ENCODE peak calls at places on chromosomes 3 and 15, in eight cellular contexts. One of them, this sample, is unnamed.
A peak's percentile ranks its signal among the peaks of the same experiment; 100 is the strongest.

GRCh38 chr3:115975353-115975752 is 352.0 kb downstream of the GAP43 start:
- DNase-seq in right lobe of liver: no peak
- DNase-seq in AG10803: peak; percentile 26
- DNase-seq in OCI-LY7: no peak
- DNase-seq in CD8-positive, alpha-beta memory T cell: no peak
- DNase-seq in fibroblast of mammary gland: peak; percentile 75
- DNase-seq in foreskin fibroblast: peak; percentile 76
- DNase-seq in fibroblast of lung: peak; percentile 94
- DNase-seq in this sample: peak; percentile 88

GRCh38 chr15:75065851-75066509 is 42.6 kb downstream of the PPCDC start:
- DNase-seq in foreskin fibroblast: no peak
- DNase-seq in right lobe of liver: no peak
- DNase-seq in OCI-LY7: no peak
- DNase-seq in CD8-positive, alpha-beta memory T cell: no peak
- DNase-seq in AG10803: no peak
- DNase-seq in fibroblast of lung: peak; percentile 52
- DNase-seq in fibroblast of mammary gland: no peak
- DNase-seq in this sample: no peak

GRCh38 chr3:101824691-101825090 is 24.6 kb upstream of the NFKBIZ start:
- DNase-seq in CD8-positive, alpha-beta memory T cell: no peak
- DNase-seq in fibroblast of lung: no peak
- DNase-seq in foreskin fibroblast: peak; percentile 74
- DNase-seq in OCI-LY7: no peak
- DNase-seq in fibroblast of mammary gland: peak; percentile 80
- DNase-seq in right lobe of liver: no peak
- DNase-seq in AG10803: peak; percentile 65
- DNase-seq in this sample: no peak

GRCh38 chr3:73284432-73284831 is 223.0 kb downstream of the EBLN2 start:
- DNase-seq in fibroblast of mammary gland: no peak
- DNase-seq in foreskin fibroblast: no peak
- DNase-seq in right lobe of liver: no peak
- DNase-seq in CD8-positive, alpha-beta memory T cell: no peak
- DNase-seq in OCI-LY7: no peak
- DNase-seq in AG10803: no peak
- DNase-seq in fibroblast of lung: no peak
- DNase-seq in this sample: no peak

GRCh38 chr15:87916208-87916607 is 340.3 kb downstream of the NTRK3 start:
- DNase-seq in foreskin fibroblast: no peak
- DNase-seq in OCI-LY7: no peak
- DNase-seq in fibroblast of mammary gland: no peak
- DNase-seq in CD8-positive, alpha-beta memory T cell: no peak
- DNase-seq in fibroblast of lung: peak; percentile 65
- DNase-seq in right lobe of liver: no peak
- DNase-seq in AG10803: no peak
- DNase-seq in this sample: no peak

GRCh38 chr3:197501879-197502620 is 53.7 kb downstream of the BDH1 start:
- DNase-seq in fibroblast of mammary gland: peak; percentile 58
- DNase-seq in OCI-LY7: peak; percentile 31
- DNase-seq in CD8-positive, alpha-beta memory T cell: no peak
- DNase-seq in foreskin fibroblast: peak; percentile 63
- DNase-seq in fibroblast of lung: peak; percentile 79
- DNase-seq in right lobe of liver: peak; percentile 63
- DNase-seq in AG10803: peak; percentile 68
- DNase-seq in this sample: peak; percentile 73

GRCh38 chr15:98954411-98954810 is 53.2 kb downstream of the PGPEP1L start:
- DNase-seq in foreskin fibroblast: peak; percentile 94
- DNase-seq in fibroblast of lung: peak; percentile 90
- DNase-seq in CD8-positive, alpha-beta memory T cell: no peak
- DNase-seq in OCI-LY7: no peak
- DNase-seq in right lobe of liver: peak; percentile 67
- DNase-seq in fibroblast of mammary gland: peak; percentile 53
- DNase-seq in AG10803: peak; percentile 93
- DNase-seq in this sample: peak; percentile 78

GRCh38 chr3:52507359-52507758 is 12.2 kb downstream of the STAB1 start:
- DNase-seq in CD8-positive, alpha-beta memory T cell: no peak
- DNase-seq in fibroblast of mammary gland: peak; percentile 69
- DNase-seq in right lobe of liver: no peak
- DNase-seq in OCI-LY7: no peak
- DNase-seq in AG10803: peak; percentile 20
- DNase-seq in foreskin fibroblast: peak; percentile 84
- DNase-seq in fibroblast of lung: peak; percentile 49
- DNase-seq in this sample: peak; percentile 54

GRCh38 chr3:40930131-40930538 is 269.2 kb upstream of the CTNNB1 start:
- DNase-seq in fibroblast of lung: no peak
- DNase-seq in CD8-positive, alpha-beta memory T cell: no peak
- DNase-seq in right lobe of liver: peak; percentile 57
- DNase-seq in fibroblast of mammary gland: peak; percentile 4
- DNase-seq in foreskin fibroblast: no peak
- DNase-seq in OCI-LY7: no peak
- DNase-seq in AG10803: no peak
- DNase-seq in this sample: no peak

GRCh38 chr3:156811092-156811862 is 14.9 kb upstream of the LEKR1 start:
- DNase-seq in OCI-LY7: no peak
- DNase-seq in CD8-positive, alpha-beta memory T cell: no peak
- DNase-seq in AG10803: peak; percentile 82
- DNase-seq in foreskin fibroblast: peak; percentile 87
- DNase-seq in fibroblast of lung: peak; percentile 85
- DNase-seq in fibroblast of mammary gland: peak; percentile 92
- DNase-seq in right lobe of liver: no peak
- DNase-seq in this sample: peak; percentile 64

GRCh38 chr15:81813215-81813614 is 232.6 kb downstream of the MEX3B start:
- DNase-seq in fibroblast of mammary gland: no peak
- DNase-seq in fibroblast of lung: no peak
- DNase-seq in foreskin fibroblast: no peak
- DNase-seq in AG10803: no peak
- DNase-seq in OCI-LY7: no peak
- DNase-seq in CD8-positive, alpha-beta memory T cell: no peak
- DNase-seq in right lobe of liver: no peak
- DNase-seq in this sample: peak; percentile 2

GRCh38 chr3:53030864-53031445 is 14.9 kb downstream of the SFMBT1 start:
- DNase-seq in fibroblast of lung: no peak
- DNase-seq in AG10803: no peak
- DNase-seq in CD8-positive, alpha-beta memory T cell: no peak
- DNase-seq in OCI-LY7: no peak
- DNase-seq in right lobe of liver: no peak
- DNase-seq in foreskin fibroblast: no peak
- DNase-seq in fibroblast of mammary gland: no peak
- DNase-seq in this sample: no peak

GRCh38 chr3:33318709-33319380 is 41.6 kb downstream of the FBXL2 start:
- DNase-seq in AG10803: no peak
- DNase-seq in foreskin fibroblast: peak; percentile 36
- DNase-seq in CD8-positive, alpha-beta memory T cell: no peak
- DNase-seq in fibroblast of lung: no peak
- DNase-seq in fibroblast of mammary gland: no peak
- DNase-seq in right lobe of liver: no peak
- DNase-seq in OCI-LY7: peak; percentile 3
- DNase-seq in this sample: peak; percentile 29

GRCh38 chr3:58306662-58307286 is 454 bp downstream of the HTD2 start:
- DNase-seq in fibroblast of lung: peak; percentile 41
- DNase-seq in CD8-positive, alpha-beta memory T cell: peak; percentile 6
- DNase-seq in right lobe of liver: peak; percentile 51
- DNase-seq in AG10803: peak; percentile 27
- DNase-seq in foreskin fibroblast: peak; percentile 52
- DNase-seq in OCI-LY7: peak; percentile 69
- DNase-seq in fibroblast of mammary gland: no peak
- DNase-seq in this sample: peak; percentile 5

GRCh38 chr3:14876942-14877341 is 58.2 kb downstream of the FGD5 start:
- DNase-seq in OCI-LY7: no peak
- DNase-seq in fibroblast of mammary gland: peak; percentile 12
- DNase-seq in fibroblast of lung: peak; percentile 29
- DNase-seq in right lobe of liver: peak; percentile 82
- DNase-seq in AG10803: peak; percentile 42
- DNase-seq in foreskin fibroblast: peak; percentile 69
- DNase-seq in CD8-positive, alpha-beta memory T cell: no peak
- DNase-seq in this sample: peak; percentile 39

GRCh38 chr3:14522129-14522691 is 17.9 kb downstream of the GRIP2 start:
- DNase-seq in CD8-positive, alpha-beta memory T cell: no peak
- DNase-seq in OCI-LY7: no peak
- DNase-seq in fibroblast of lung: no peak
- DNase-seq in AG10803: no peak
- DNase-seq in right lobe of liver: no peak
- DNase-seq in foreskin fibroblast: no peak
- DNase-seq in fibroblast of mammary gland: no peak
- DNase-seq in this sample: no peak

GRCh38 chr3:150300847-150301517 is 107.1 kb upstream of the TSC22D2 start:
- DNase-seq in fibroblast of lung: peak; percentile 43
- DNase-seq in CD8-positive, alpha-beta memory T cell: no peak
- DNase-seq in fibroblast of mammary gland: peak; percentile 41
- DNase-seq in OCI-LY7: no peak
- DNase-seq in foreskin fibroblast: peak; percentile 66
- DNase-seq in right lobe of liver: no peak
- DNase-seq in AG10803: no peak
- DNase-seq in this sample: no peak

GRCh38 chr3:150303776-150304175 is 104.3 kb upstream of the TSC22D2 start:
- DNase-seq in CD8-positive, alpha-beta memory T cell: no peak
- DNase-seq in fibroblast of lung: no peak
- DNase-seq in fibroblast of mammary gland: peak; percentile 23
- DNase-seq in foreskin fibroblast: no peak
- DNase-seq in right lobe of liver: no peak
- DNase-seq in AG10803: no peak
- DNase-seq in OCI-LY7: peak; percentile 3
- DNase-seq in this sample: no peak

GRCh38 chr3:150299221-150299620 is 108.9 kb upstream of the TSC22D2 start:
- DNase-seq in right lobe of liver: no peak
- DNase-seq in AG10803: no peak
- DNase-seq in fibroblast of mammary gland: no peak
- DNase-seq in foreskin fibroblast: no peak
- DNase-seq in fibroblast of lung: peak; percentile 90
- DNase-seq in CD8-positive, alpha-beta memory T cell: no peak
- DNase-seq in OCI-LY7: no peak
- DNase-seq in this sample: peak; percentile 59

GRCh38 chr3:150300376-150300775 is 107.7 kb upstream of the TSC22D2 start:
- DNase-seq in AG10803: no peak
- DNase-seq in CD8-positive, alpha-beta memory T cell: no peak
- DNase-seq in fibroblast of mammary gland: peak; percentile 23
- DNase-seq in fibroblast of lung: peak; percentile 40
- DNase-seq in OCI-LY7: no peak
- DNase-seq in foreskin fibroblast: peak; percentile 67
- DNase-seq in right lobe of liver: no peak
- DNase-seq in this sample: no peak

GRCh38 chr3:150302246-150302645 is 105.9 kb upstream of the TSC22D2 start:
- DNase-seq in fibroblast of mammary gland: no peak
- DNase-seq in OCI-LY7: no peak
- DNase-seq in AG10803: no peak
- DNase-seq in foreskin fibroblast: peak; percentile 41
- DNase-seq in fibroblast of lung: peak; percentile 25
- DNase-seq in CD8-positive, alpha-beta memory T cell: no peak
- DNase-seq in right lobe of liver: no peak
- DNase-seq in this sample: no peak
- H3K4me3 ChIP-seq in fibroblast of mammary gland: no peak overlapping the region
- H3K4me3 ChIP-seq in OCI-LY7: no peak overlapping the region
- H3K4me3 ChIP-seq in AG10803: no peak overlapping the region
- H3K4me3 ChIP-seq in foreskin fibroblast: no peak overlapping the region
- H3K4me3 ChIP-seq in fibroblast of lung: no peak overlapping the region
- H3K4me3 ChIP-seq in CD8-positive, alpha-beta memory T cell: no peak overlapping the region
- H3K4me3 ChIP-seq in right lobe of liver: no peak overlapping the region
- H3K4me3 ChIP-seq in this sample: no peak overlapping the region

DNA sequence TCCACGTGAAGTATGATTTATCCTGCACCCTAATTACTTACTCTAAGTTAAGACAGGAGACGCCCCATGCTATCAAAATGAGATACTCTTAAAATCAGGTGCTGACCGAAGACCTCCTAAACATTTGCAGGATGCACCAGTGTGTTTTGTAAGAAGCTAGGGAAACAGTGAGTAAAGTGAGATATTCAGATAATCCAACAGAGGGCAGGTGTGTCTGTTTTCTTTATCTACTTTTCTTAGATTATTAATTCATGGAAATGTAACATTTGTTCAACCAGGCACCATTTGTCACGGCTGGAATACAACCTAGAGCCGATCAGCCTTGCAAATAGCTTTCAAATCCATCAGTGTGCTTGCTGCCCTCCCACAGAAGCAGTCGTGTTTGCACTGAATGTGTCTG is 202.0 kb upstream of the CHRM5 start:
- DNase-seq in CD8-positive, alpha-beta memory T cell: no peak
- DNase-seq in foreskin fibroblast: peak; percentile 4
- DNase-seq in fibroblast of mammary gland: peak; percentile 18
- DNase-seq in fibroblast of lung: no peak
- DNase-seq in OCI-LY7: no peak
- DNase-seq in AG10803: no peak
- DNase-seq in right lobe of liver: no peak
- DNase-seq in this sample: no peak
- H3K4me3 ChIP-seq in CD8-positive, alpha-beta memory T cell: no peak overlapping the region
- H3K4me3 ChIP-seq in foreskin fibroblast: no peak overlapping the region
- H3K4me3 ChIP-seq in fibroblast of mammary gland: no peak overlapping the region
- H3K4me3 ChIP-seq in fibroblast of lung: no peak overlapping the region
- H3K4me3 ChIP-seq in OCI-LY7: no peak overlapping the region
- H3K4me3 ChIP-seq in AG10803: no peak overlapping the region
- H3K4me3 ChIP-seq in right lobe of liver: no peak overlapping the region
- H3K4me3 ChIP-seq in this sample: no peak overlapping the region

GRCh38 chr15:92541197-92542190 is 114.1 kb downstream of the FAM174B start:
- DNase-seq in right lobe of liver: no peak
- DNase-seq in CD8-positive, alpha-beta memory T cell: no peak
- DNase-seq in OCI-LY7: no peak
- DNase-seq in fibroblast of mammary gland: peak; percentile 6
- DNase-seq in fibroblast of lung: peak; percentile 77
- DNase-seq in foreskin fibroblast: no peak
- DNase-seq in AG10803: peak; percentile 77
- DNase-seq in this sample: peak; percentile 42

GRCh38 chr15:92545996-92546395 is 109.6 kb downstream of the FAM174B start:
- DNase-seq in fibroblast of lung: peak; percentile 23
- DNase-seq in CD8-positive, alpha-beta memory T cell: no peak
- DNase-seq in fibroblast of mammary gland: no peak
- DNase-seq in OCI-LY7: no peak
- DNase-seq in foreskin fibroblast: no peak
- DNase-seq in AG10803: peak; percentile 48
- DNase-seq in right lobe of liver: no peak
- DNase-seq in this sample: no peak
- H3K4me3 ChIP-seq in fibroblast of lung: no peak overlapping the region
- H3K4me3 ChIP-seq in CD8-positive, alpha-beta memory T cell: no peak overlapping the region
- H3K4me3 ChIP-seq in fibroblast of mammary gland: no peak overlapping the region
- H3K4me3 ChIP-seq in OCI-LY7: no peak overlapping the region
- H3K4me3 ChIP-seq in foreskin fibroblast: no peak overlapping the region
- H3K4me3 ChIP-seq in AG10803: no peak overlapping the region
- H3K4me3 ChIP-seq in right lobe of liver: no peak overlapping the region
- H3K4me3 ChIP-seq in this sample: no peak overlapping the region

DNA sequence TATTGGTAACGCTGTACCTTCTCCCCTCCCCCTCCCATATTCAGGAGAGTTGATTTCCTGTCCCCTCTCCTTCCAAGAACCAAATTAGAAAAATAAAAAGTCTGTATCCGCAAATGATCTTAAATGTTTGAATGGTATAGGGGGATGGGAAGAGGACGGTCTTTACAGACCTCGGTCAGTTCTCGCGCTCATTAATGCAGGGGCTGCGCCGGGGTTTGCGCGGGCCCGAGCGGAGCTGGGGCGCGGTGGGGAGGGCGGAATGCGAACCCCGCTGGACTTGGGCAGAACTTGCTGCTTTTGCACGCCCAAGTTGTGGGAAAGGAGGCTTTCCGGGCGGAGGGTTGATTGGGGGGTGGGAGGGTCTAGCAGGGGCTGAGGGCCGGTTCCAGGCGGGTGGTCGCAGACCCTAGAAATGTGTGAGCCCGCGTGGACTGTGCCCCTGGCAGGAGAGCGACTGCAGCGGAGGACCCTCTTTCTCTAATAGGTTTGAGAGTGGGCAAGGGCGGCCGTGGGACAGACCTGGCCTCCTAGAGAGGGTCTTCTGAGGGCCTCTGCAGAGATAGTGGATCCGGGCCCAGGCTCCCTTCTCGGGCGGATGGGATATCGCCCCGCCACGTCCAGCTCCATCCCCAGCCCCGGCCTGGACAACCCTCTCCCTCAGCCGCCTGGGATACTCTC is 11.1 kb downstream of the NR2F2 start:
- DNase-seq in CD8-positive, alpha-beta memory T cell: no peak
- DNase-seq in fibroblast of lung: peak; percentile 47
- DNase-seq in foreskin fibroblast: no peak
- DNase-seq in AG10803: no peak
- DNase-seq in fibroblast of mammary gland: peak; percentile 48
- DNase-seq in OCI-LY7: no peak
- DNase-seq in right lobe of liver: no peak
- DNase-seq in this sample: no peak
- H3K4me3 ChIP-seq in CD8-positive, alpha-beta memory T cell: no peak overlapping the region
- H3K4me3 ChIP-seq in fibroblast of lung: peak overlapping the region; percentile 73
- H3K4me3 ChIP-seq in foreskin fibroblast: peak overlapping the region; percentile 100
- H3K4me3 ChIP-seq in AG10803: peak overlapping the region; percentile 93
- H3K4me3 ChIP-seq in fibroblast of mammary gland: peak overlapping the region; percentile 95
- H3K4me3 ChIP-seq in OCI-LY7: no peak overlapping the region
- H3K4me3 ChIP-seq in right lobe of liver: peak overlapping the region; percentile 73
- H3K4me3 ChIP-seq in this sample: peak overlapping the region; percentile 99